ENCODE peak calls at places on chromosomes 7 and 10, in nine cellular contexts. One of them, this sample, is unnamed.

GRCh38 chr10:33657154-33657900 is 322.9 kb upstream of the NRP1 start:
- DNase-seq in A549: no peak
- DNase-seq in uterus: no peak
- DNase-seq in activated CD4-positive, alpha-beta T cell treated with anti-CD3 and anti-CD28 coated beads, Interleukin-2, amount 50 U/mL, for 48 hours: no peak
- DNase-seq in activated naive CD4-positive, alpha-beta T cell treated with Interleukin-2 at 50 U/mL for 16 hours: no peak
- DNase-seq in nephron progenitor cell: no peak
- DNase-seq in heart right ventricle: no peak
- DNase-seq in ELF-1: no peak
- DNase-seq in NCI-H1092 treated with DMSO at 0.1 percent for 48 hours: peak
- DNase-seq in this sample: no peak

GRCh38 chr7:39085590-39086049 is 107.9 kb downstream of the POU6F2 start:
- DNase-seq in A549: no peak
- DNase-seq in uterus: no peak
- DNase-seq in activated CD4-positive, alpha-beta T cell treated with anti-CD3 and anti-CD28 coated beads, Interleukin-2, amount 50 U/mL, for 48 hours: no peak
- DNase-seq in activated naive CD4-positive, alpha-beta T cell treated with Interleukin-2 at 50 U/mL for 16 hours: no peak
- DNase-seq in nephron progenitor cell: peak
- DNase-seq in heart right ventricle: no peak
- DNase-seq in ELF-1: peak
- DNase-seq in NCI-H1092 treated with DMSO at 0.1 percent for 48 hours: peak
- DNase-seq in this sample: no peak

GRCh38 chr7:676246-676971 is 50.1 kb upstream of the DNAAF5 start:
- DNase-seq in A549: no peak
- DNase-seq in uterus: no peak
- DNase-seq in activated CD4-positive, alpha-beta T cell treated with anti-CD3 and anti-CD28 coated beads, Interleukin-2, amount 50 U/mL, for 48 hours: no peak
- DNase-seq in activated naive CD4-positive, alpha-beta T cell treated with Interleukin-2 at 50 U/mL for 16 hours: no peak
- DNase-seq in nephron progenitor cell: no peak
- DNase-seq in heart right ventricle: no peak
- DNase-seq in ELF-1: no peak
- DNase-seq in NCI-H1092 treated with DMSO at 0.1 percent for 48 hours: no peak
- DNase-seq in this sample: no peak

GRCh38 chr10:125111350-125111749 is 49.0 kb downstream of the CTBP2 start:
- DNase-seq in A549: no peak
- DNase-seq in uterus: no peak
- DNase-seq in activated CD4-positive, alpha-beta T cell treated with anti-CD3 and anti-CD28 coated beads, Interleukin-2, amount 50 U/mL, for 48 hours: no peak
- DNase-seq in activated naive CD4-positive, alpha-beta T cell treated with Interleukin-2 at 50 U/mL for 16 hours: no peak
- DNase-seq in nephron progenitor cell: no peak
- DNase-seq in heart right ventricle: no peak
- DNase-seq in ELF-1: no peak
- DNase-seq in NCI-H1092 treated with DMSO at 0.1 percent for 48 hours: no peak
- DNase-seq in this sample: no peak

GRCh38 chr10:75234017-75234682 is 1.6 kb downstream of the COMTD1 start:
- DNase-seq in A549: peak
- DNase-seq in uterus: peak
- DNase-seq in activated CD4-positive, alpha-beta T cell treated with anti-CD3 and anti-CD28 coated beads, Interleukin-2, amount 50 U/mL, for 48 hours: peak
- DNase-seq in activated naive CD4-positive, alpha-beta T cell treated with Interleukin-2 at 50 U/mL for 16 hours: peak
- DNase-seq in nephron progenitor cell: peak
- DNase-seq in heart right ventricle: peak
- DNase-seq in ELF-1: peak
- DNase-seq in NCI-H1092 treated with DMSO at 0.1 percent for 48 hours: peak
- DNase-seq in this sample: peak

GRCh38 chr7:40506158-40506557 is 371.4 kb downstream of the SUGCT start:
- DNase-seq in A549: no peak
- DNase-seq in uterus: no peak
- DNase-seq in activated CD4-positive, alpha-beta T cell treated with anti-CD3 and anti-CD28 coated beads, Interleukin-2, amount 50 U/mL, for 48 hours: no peak
- DNase-seq in activated naive CD4-positive, alpha-beta T cell treated with Interleukin-2 at 50 U/mL for 16 hours: no peak
- DNase-seq in nephron progenitor cell: no peak
- DNase-seq in heart right ventricle: no peak
- DNase-seq in ELF-1: no peak
- DNase-seq in NCI-H1092 treated with DMSO at 0.1 percent for 48 hours: no peak
- DNase-seq in this sample: no peak

GRCh38 chr7:70457477-70458194 is 674.3 kb upstream of the GALNT17 start:
- DNase-seq in A549: no peak
- DNase-seq in uterus: no peak
- DNase-seq in activated CD4-positive, alpha-beta T cell treated with anti-CD3 and anti-CD28 coated beads, Interleukin-2, amount 50 U/mL, for 48 hours: no peak
- DNase-seq in activated naive CD4-positive, alpha-beta T cell treated with Interleukin-2 at 50 U/mL for 16 hours: no peak
- DNase-seq in nephron progenitor cell: no peak
- DNase-seq in heart right ventricle: no peak
- DNase-seq in ELF-1: peak
- DNase-seq in NCI-H1092 treated with DMSO at 0.1 percent for 48 hours: no peak
- DNase-seq in this sample: no peak

GRCh38 chr10:85995791-85996190 is 370.8 kb downstream of the GRID1 start:
- DNase-seq in A549: peak
- DNase-seq in uterus: no peak
- DNase-seq in activated CD4-positive, alpha-beta T cell treated with anti-CD3 and anti-CD28 coated beads, Interleukin-2, amount 50 U/mL, for 48 hours: peak
- DNase-seq in activated naive CD4-positive, alpha-beta T cell treated with Interleukin-2 at 50 U/mL for 16 hours: peak
- DNase-seq in nephron progenitor cell: no peak
- DNase-seq in heart right ventricle: no peak
- DNase-seq in ELF-1: peak
- DNase-seq in NCI-H1092 treated with DMSO at 0.1 percent for 48 hours: peak
- DNase-seq in this sample: no peak